ENCODE peak calls at places on chromosomes 11 and 22, in six cellular contexts. One of them, this sample, is unnamed.

GRCh38 chr22:26579331-26579886 is 10.5 kb downstream of the TPST2 start:
- DNase-seq in suprapubic skin: no peak
- DNase-seq in RWPE1: no peak
- DNase-seq in ovary: no peak
- DNase-seq in HFF-Myc: no peak
- DNase-seq in A549: no peak
- DNase-seq in this sample: no peak

GRCh38 chr11:10413268-10413667 is 41.8 kb upstream of the AMPD3 start:
- DNase-seq in A549: peak
- DNase-seq in RWPE1: no peak
- DNase-seq in suprapubic skin: no peak
- DNase-seq in HFF-Myc: no peak
- DNase-seq in ovary: no peak
- DNase-seq in this sample: peak

GRCh38 chr11:65861165-65861505 is 902 bp downstream of the MUS81 start:
- DNase-seq in RWPE1: no peak
- DNase-seq in suprapubic skin: peak
- DNase-seq in A549: no peak
- DNase-seq in HFF-Myc: no peak
- DNase-seq in ovary: no peak
- DNase-seq in this sample: no peak

GRCh38 chr11:119483341-119483880 is 60.4 kb upstream of the THY1 start:
- DNase-seq in A549: no peak
- DNase-seq in RWPE1: no peak
- DNase-seq in HFF-Myc: no peak
- DNase-seq in suprapubic skin: peak
- DNase-seq in ovary: no peak
- DNase-seq in this sample: no peak

GRCh38 chr11:62443390-62444201 is 24.8 kb downstream of the SCGB1A1 start:
- DNase-seq in suprapubic skin: peak
- DNase-seq in HFF-Myc: no peak
- DNase-seq in RWPE1: no peak
- DNase-seq in A549: no peak
- DNase-seq in ovary: no peak
- DNase-seq in this sample: no peak

GRCh38 chr11:9330387-9331384 is 16.3 kb upstream of the TMEM41B start:
- DNase-seq in A549: no peak
- DNase-seq in suprapubic skin: no peak
- DNase-seq in HFF-Myc: peak
- DNase-seq in RWPE1: peak
- DNase-seq in ovary: no peak
- DNase-seq in this sample: no peak

GRCh38 chr11:85394288-85394687 is 232.9 kb downstream of the DLG2 start:
- DNase-seq in ovary: no peak
- DNase-seq in HFF-Myc: no peak
- DNase-seq in RWPE1: no peak
- DNase-seq in A549: no peak
- DNase-seq in suprapubic skin: no peak
- DNase-seq in this sample: no peak

GRCh38 chr22:36419177-36419911 is 31.6 kb upstream of the MYH9 start:
- DNase-seq in A549: no peak
- DNase-seq in suprapubic skin: no peak
- DNase-seq in HFF-Myc: peak
- DNase-seq in ovary: peak
- DNase-seq in RWPE1: no peak
- DNase-seq in this sample: no peak

GRCh38 chr22:31099841-31100761 is 7.3 kb downstream of the SELENOM start:
- DNase-seq in RWPE1: no peak
- DNase-seq in suprapubic skin: no peak
- DNase-seq in A549: no peak
- DNase-seq in HFF-Myc: no peak
- DNase-seq in ovary: peak
- DNase-seq in this sample: no peak

GRCh38 chr11:94134651-94135512 is 6.2 kb downstream of the PANX1 start:
- DNase-seq in HFF-Myc: peak
- DNase-seq in ovary: peak
- DNase-seq in A549: no peak
- DNase-seq in suprapubic skin: no peak
- DNase-seq in RWPE1: peak
- DNase-seq in this sample: no peak

GRCh38 chr11:18650859-18651557 is 16.9 kb upstream of the SPTY2D1 start:
- DNase-seq in suprapubic skin: no peak
- DNase-seq in A549: peak
- DNase-seq in HFF-Myc: peak
- DNase-seq in ovary: no peak
- DNase-seq in RWPE1: no peak
- DNase-seq in this sample: peak

GRCh38 chr11:120857508-120857907 is 166.4 kb upstream of the TBCEL start:
- DNase-seq in ovary: no peak
- DNase-seq in suprapubic skin: no peak
- DNase-seq in A549: no peak
- DNase-seq in RWPE1: no peak
- DNase-seq in HFF-Myc: no peak
- DNase-seq in this sample: no peak

GRCh38 chr22:46791201-46791731 is 28.8 kb downstream of the TBC1D22A start:
- DNase-seq in ovary: no peak
- DNase-seq in A549: no peak
- DNase-seq in suprapubic skin: peak
- DNase-seq in HFF-Myc: no peak
- DNase-seq in RWPE1: peak
- DNase-seq in this sample: no peak

GRCh38 chr11:28606930-28607329 is 498.7 kb downstream of the METTL15 start:
- DNase-seq in RWPE1: no peak
- DNase-seq in HFF-Myc: peak
- DNase-seq in suprapubic skin: no peak
- DNase-seq in A549: no peak
- DNase-seq in ovary: no peak
- DNase-seq in this sample: no peak

GRCh38 chr22:37850801-37851200 is 1.6 kb downstream of the EIF3L start:
- DNase-seq in HFF-Myc: no peak
- DNase-seq in suprapubic skin: no peak
- DNase-seq in A549: no peak
- DNase-seq in RWPE1: no peak
- DNase-seq in ovary: no peak
- DNase-seq in this sample: no peak

GRCh38 chr11:471468-472145 is 21.5 kb downstream of the PTDSS2 start:
- DNase-seq in A549: no peak
- DNase-seq in ovary: no peak
- DNase-seq in suprapubic skin: no peak
- DNase-seq in RWPE1: no peak
- DNase-seq in HFF-Myc: no peak
- DNase-seq in this sample: no peak

GRCh38 chr11:468036-468435 is 18.0 kb downstream of the PTDSS2 start:
- DNase-seq in A549: no peak
- DNase-seq in RWPE1: no peak
- DNase-seq in suprapubic skin: no peak
- DNase-seq in ovary: no peak
- DNase-seq in HFF-Myc: no peak
- DNase-seq in this sample: no peak

GRCh38 chr11:468493-468892 is 18.4 kb downstream of the PTDSS2 start:
- DNase-seq in suprapubic skin: no peak
- DNase-seq in A549: no peak
- DNase-seq in HFF-Myc: no peak
- DNase-seq in RWPE1: no peak
- DNase-seq in ovary: no peak
- DNase-seq in this sample: no peak

GRCh38 chr11:472272-472671 is 22.2 kb downstream of the PTDSS2 start:
- DNase-seq in suprapubic skin: no peak
- DNase-seq in A549: no peak
- DNase-seq in ovary: no peak
- DNase-seq in HFF-Myc: no peak
- DNase-seq in RWPE1: no peak
- DNase-seq in this sample: no peak

DNA sequence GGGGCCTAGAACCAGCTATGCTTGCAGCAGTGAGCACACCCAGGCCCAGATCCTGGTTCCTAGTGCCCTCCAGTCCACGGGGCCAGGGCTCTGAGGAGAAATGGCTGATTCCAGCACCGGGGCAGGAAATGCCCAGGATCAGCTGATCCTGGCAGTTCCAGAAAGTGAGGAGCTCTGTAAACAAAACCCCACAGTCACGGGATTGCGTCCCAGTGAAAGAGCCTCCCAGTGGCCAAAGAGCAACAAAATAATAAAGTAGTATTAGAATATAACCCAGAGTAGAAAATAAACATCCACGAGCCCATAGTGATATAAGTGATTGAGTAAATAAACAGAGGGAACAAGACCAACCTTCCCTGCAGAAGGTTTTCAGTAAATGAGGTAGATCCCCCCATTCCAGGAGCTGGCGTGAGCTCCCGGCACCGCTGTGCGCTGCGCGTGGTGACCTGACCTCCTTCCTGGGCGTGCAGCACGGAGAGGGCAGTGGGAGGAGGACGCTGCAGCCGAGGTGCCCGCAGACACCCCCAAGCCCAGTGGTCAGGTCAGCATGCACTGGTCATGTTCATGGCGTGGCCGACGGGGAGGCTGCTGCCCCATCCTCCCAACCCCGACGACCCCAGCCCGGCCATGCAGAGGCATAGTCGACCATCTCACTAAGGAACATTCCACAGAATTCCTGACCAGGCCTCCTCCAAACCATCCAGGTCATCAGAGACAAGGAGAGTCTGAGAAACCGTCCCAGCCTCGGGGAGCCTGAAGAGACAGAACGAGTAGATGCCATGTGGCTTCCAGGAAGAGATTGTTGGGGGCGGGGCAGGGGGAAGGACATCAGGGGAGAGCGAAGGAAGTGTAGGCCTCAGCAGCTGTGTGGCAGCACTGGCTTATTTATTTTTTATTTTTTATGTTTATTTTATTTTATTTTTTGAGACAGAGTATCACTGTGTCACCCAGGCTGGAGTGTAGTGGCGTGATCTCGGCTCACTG is 19.9 kb downstream of the PTDSS2 start:
- DNase-seq in suprapubic skin: no peak
- DNase-seq in ovary: peak
- DNase-seq in RWPE1: peak
- DNase-seq in A549: peak
- DNase-seq in HFF-Myc: no peak
- DNase-seq in this sample: no peak
- TF ChIP-seq CTCF in suprapubic skin: no peak
- TF ChIP-seq CTCF in ovary: no peak
- TF ChIP-seq CTCF in RWPE1: no peak
- TF ChIP-seq CTCF in A549: no peak
- TF ChIP-seq CTCF in HFF-Myc: peak
- TF ChIP-seq CTCF in this sample: no peak

GRCh38 chr11:75241906-75242644 is 1.5 kb downstream of the TPBGL start:
- DNase-seq in A549: no peak
- DNase-seq in RWPE1: no peak
- DNase-seq in suprapubic skin: peak
- DNase-seq in ovary: no peak
- DNase-seq in HFF-Myc: no peak
- DNase-seq in this sample: no peak
- TF ChIP-seq CTCF in A549: peak
- TF ChIP-seq CTCF in RWPE1: peak
- TF ChIP-seq CTCF in suprapubic skin: no peak
- TF ChIP-seq CTCF in ovary: no peak
- TF ChIP-seq CTCF in HFF-Myc: no peak
- TF ChIP-seq CTCF in this sample: no peak

DNA sequence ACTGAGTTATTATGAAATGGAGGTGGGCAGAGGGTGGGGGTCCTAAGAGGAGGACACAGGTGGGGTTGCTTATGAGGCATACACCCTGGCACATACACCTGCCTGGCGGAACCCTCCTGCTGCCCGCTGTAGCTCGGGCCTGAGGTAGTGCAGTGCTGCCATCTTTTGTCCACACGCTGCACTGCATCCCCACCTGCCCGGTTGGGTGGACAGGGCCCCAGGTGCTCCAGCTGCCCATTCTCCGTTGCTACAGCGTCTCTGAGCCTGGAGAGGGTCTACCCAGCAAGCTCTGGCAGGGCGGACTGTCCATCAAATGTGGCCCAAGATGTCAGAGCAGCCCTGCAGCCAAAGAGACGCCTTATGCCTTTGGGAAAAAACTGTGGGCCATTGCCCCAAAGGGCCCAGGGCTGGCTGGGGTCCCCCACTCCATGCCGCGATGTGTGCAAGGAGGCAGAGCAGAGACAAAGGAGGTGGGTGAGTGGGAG is 131.2 kb downstream of the BUD13 start:
- DNase-seq in ovary: peak
- DNase-seq in A549: peak
- DNase-seq in suprapubic skin: no peak
- DNase-seq in HFF-Myc: no peak
- DNase-seq in RWPE1: peak
- DNase-seq in this sample: peak
- TF ChIP-seq CTCF in ovary: peak
- TF ChIP-seq CTCF in A549: peak
- TF ChIP-seq CTCF in suprapubic skin: peak
- TF ChIP-seq CTCF in HFF-Myc: peak
- TF ChIP-seq CTCF in RWPE1: peak
- TF ChIP-seq CTCF in this sample: peak

DNA sequence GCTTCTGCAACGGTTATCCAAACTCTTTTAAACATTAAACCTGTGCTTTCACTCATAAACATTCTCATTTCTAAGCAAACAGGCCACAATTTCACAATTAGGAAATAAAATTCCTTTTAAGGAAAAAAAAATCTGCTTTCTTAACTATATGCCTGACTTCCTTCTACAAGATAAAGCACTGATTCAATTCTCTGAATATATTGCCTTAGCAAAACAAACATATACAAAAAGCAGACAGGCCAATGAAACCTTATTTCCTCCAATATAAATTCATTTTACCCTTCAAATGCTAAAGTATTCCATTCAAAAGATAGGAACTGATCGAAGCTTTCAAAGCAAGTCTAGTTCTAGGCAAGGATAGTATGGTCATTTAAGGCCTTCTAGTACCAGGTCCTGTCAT is 76.7 kb downstream of the PHF21A start:
- DNase-seq in suprapubic skin: no peak
- DNase-seq in HFF-Myc: no peak
- DNase-seq in ovary: no peak
- DNase-seq in RWPE1: no peak
- DNase-seq in A549: no peak
- DNase-seq in this sample: no peak
- TF ChIP-seq CTCF in suprapubic skin: no peak
- TF ChIP-seq CTCF in HFF-Myc: no peak
- TF ChIP-seq CTCF in ovary: no peak
- TF ChIP-seq CTCF in RWPE1: no peak
- TF ChIP-seq CTCF in A549: no peak
- TF ChIP-seq CTCF in this sample: no peak

DNA sequence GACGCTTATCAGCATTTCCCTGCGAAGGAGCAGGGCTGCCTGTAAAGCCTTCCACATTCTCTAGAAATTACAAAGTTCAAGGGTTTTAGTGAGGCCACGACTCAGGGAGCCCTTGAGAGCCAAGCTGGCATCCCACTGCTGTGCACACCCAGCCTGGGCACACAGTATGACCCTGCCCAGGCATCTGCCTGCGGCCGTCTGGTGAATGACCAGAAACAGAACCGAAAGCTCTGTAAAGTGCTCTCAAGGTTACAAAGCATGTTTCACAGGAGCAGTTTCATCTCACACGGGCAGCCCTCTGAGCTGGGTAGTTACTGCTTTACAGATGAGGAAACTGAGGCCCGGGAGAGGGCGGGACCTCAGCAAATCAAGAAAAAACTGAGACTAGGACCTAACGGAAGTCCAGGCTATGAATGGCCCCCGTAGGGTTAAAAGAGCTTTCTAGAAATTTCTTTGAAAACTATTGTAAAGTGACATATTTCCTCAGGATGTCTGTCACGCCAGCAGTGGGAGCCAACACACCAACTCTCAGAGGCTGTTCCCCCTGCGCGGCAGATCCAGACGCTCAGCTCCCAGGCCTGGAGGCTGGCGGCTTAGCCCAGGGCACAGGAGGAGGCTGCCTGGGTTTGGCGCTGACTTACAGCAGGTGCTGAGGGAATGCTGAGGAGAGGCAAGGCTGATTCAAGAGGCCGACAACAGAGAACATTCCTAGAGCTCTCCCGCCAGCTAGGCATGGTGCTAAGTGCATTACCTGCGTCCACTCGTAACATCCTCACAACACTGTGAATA is 7.7 kb upstream of the TCF20 start:
- DNase-seq in RWPE1: peak
- DNase-seq in A549: no peak
- DNase-seq in ovary: peak
- DNase-seq in HFF-Myc: no peak
- DNase-seq in suprapubic skin: peak
- DNase-seq in this sample: no peak
- TF ChIP-seq CTCF in RWPE1: no peak
- TF ChIP-seq CTCF in A549: no peak
- TF ChIP-seq CTCF in ovary: no peak
- TF ChIP-seq CTCF in HFF-Myc: peak
- TF ChIP-seq CTCF in suprapubic skin: no peak
- TF ChIP-seq CTCF in this sample: no peak

This sample was measured in Calu3.